ENCODE peak calls at places on chromosomes 12 and 14, in eight cellular contexts. D is WERI-Rb-1; N is left lung; O is uterus; J is neural progenitor cell; B is dorsolateral prefrontal cortex; L is CD4-positive, alpha-beta memory T cell; G is lower lobe of right lung. H is an unnamed sample.
A peak's percentile ranks its signal among the peaks of the same experiment; 100 is the strongest.

GRCh38 chr12:112967306-112967705 is 11.0 kb upstream of the OAS2 start:
- DNase-seq in D (no peak), N (no peak), O (no peak), J (no peak), B (no peak), L (no peak), G (no peak), H (no peak)

GRCh38 chr14:92323031-92323915 is at the start of gene SLC24A4:
- DNase-seq in D (peak; percentile 69), N (peak; percentile 81), O (no peak), J (peak; percentile 75), B (no peak), L (no peak), G (no peak), H (peak; percentile 22)

GRCh38 chr12:49121047-49121696 is 10.0 kb downstream of the TUBA1B start:
- DNase-seq in D (peak; percentile 68), N (no peak), O (peak; percentile 47), J (peak; percentile 71), B (peak; percentile 57), L (no peak), G (no peak), H (peak; percentile 53)

GRCh38 chr12:27515671-27516070 is 8.3 kb upstream of the PPFIBP1 start:
- DNase-seq in D (no peak), N (no peak), O (no peak), J (no peak), B (no peak), L (no peak), G (no peak), H (no peak)

GRCh38 chr12:26100966-26101744 is 23.7 kb downstream of the BHLHE41 start:
- DNase-seq in D (no peak), N (no peak), O (no peak), J (no peak), B (no peak), L (no peak), G (no peak), H (no peak)

GRCh38 chr14:62692490-62693106 is 352.7 kb downstream of the KCNH5 start:
- DNase-seq in D (no peak), N (no peak), O (no peak), J (no peak), B (no peak), L (no peak), G (no peak), H (no peak)

GRCh38 chr14:97077253-97077653 is 280.1 kb downstream of the VRK1 start:
- DNase-seq in D (no peak), N (no peak), O (peak; percentile 14), J (peak; percentile 53), B (peak; percentile 26), L (peak; percentile 26), G (peak; percentile 47), H (no peak)

GRCh38 chr14:100022772-100023451 is 42.3 kb upstream of the EVL start:
- DNase-seq in D (no peak), N (no peak), O (peak; percentile 76), J (no peak), B (no peak), L (no peak), G (no peak), H (no peak)

GRCh38 chr14:51521764-51522163 is 129.9 kb upstream of the FRMD6 start:
- DNase-seq in D (no peak), N (no peak), O (no peak), J (no peak), B (no peak), L (no peak), G (no peak), H (no peak)

GRCh38 chr12:118625050-118625675 is 248.8 kb downstream of the SUDS3 start:
- DNase-seq in D (no peak), N (no peak), O (no peak), J (no peak), B (no peak), L (no peak), G (no peak), H (no peak)

GRCh38 chr12:87518508-87518907 is 510.7 kb downstream of the C12orf50 start:
- DNase-seq in D (no peak), N (no peak), O (no peak), J (no peak), B (no peak), L (no peak), G (no peak), H (no peak)

DNA sequence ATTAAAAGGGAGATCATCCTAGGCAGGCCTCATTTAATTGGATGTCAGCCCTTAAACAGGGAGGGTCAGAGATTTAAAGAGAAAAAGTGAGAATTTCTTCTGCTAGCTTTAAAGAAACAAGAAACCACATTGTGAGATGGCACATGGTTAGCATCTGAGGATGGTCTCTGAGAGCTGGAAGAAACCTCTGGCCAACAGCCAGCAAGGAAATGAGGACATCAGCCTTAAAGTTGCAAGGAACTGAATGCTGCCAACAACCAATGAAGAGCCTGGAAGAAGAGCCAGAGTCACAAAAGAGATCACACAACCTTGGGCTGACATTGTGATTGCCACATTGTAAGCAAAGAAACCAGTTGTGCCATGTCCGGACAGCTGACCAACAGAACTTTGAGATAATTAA is 17.5 kb upstream of the FAR2 start:
- DNase-seq in D (no peak), N (no peak), O (no peak), J (no peak), B (no peak), L (no peak), G (no peak), H (no peak)
- H3K27ac ChIP-seq in D (no peak overlapping the region), N (no peak overlapping the region), O (no peak overlapping the region), J (no peak overlapping the region), B (no peak overlapping the region), L (no peak overlapping the region), G (no peak overlapping the region), H (no peak overlapping the region)

DNA sequence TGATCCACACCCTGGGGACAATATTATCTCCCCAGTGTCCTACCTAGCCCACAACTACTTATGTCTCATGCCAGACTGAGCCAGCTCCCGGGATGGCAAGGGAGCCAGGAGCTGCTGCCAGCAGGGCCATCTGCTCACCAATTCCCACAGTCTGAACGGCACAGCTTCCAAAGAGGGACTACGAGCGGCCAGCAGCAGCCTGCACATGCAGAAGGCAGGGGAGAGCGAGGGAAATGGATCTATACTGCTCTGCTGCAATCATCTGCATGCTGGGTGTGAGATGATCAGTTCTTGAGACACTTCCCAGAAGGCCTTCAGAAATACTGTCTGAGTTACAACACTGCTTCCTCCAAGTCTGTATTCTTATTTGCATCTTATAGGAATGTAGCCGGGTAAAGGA is 11.1 kb downstream of the SSH1 start:
- DNase-seq in D (no peak), N (no peak), O (no peak), J (no peak), B (peak; percentile 90), L (no peak), G (no peak), H (peak; percentile 73)
- H3K27ac ChIP-seq in D (no peak overlapping the region), N (no peak overlapping the region), O (no peak overlapping the region), J (no peak overlapping the region), B (peak overlapping the region; percentile 61), L (no peak overlapping the region), G (no peak overlapping the region), H (peak overlapping the region; percentile 52)

DNA sequence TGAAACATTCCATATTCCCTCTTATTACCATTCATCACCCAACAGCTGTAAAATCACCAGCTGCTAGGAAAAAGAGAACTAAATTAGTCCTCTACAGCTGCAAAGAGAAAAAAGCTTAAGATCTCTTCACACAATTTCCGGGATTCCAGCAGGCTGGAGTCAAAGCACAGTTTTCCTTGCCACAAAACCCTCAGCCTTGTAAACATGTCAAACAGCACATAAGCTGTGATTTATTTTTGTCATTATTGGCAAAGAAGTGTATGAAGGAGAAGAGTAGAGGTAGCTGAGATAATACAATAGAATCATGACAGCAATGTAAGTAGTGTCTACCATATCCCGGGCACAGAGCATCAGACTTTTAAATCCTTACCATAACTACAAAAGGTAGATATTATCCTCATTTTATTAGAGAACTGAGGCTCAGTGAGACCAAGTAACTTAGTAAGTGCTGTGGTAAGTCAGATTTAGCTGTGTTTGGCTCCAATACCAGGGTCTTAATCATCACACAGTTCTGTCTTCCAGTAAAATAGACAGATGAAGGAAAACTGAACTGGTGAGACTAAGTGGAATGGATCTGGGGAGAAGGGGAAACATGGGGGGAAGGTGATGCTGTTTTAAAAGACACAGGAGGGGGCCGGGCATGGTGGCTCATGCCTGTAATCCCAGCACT is 57.3 kb downstream of the NTN4 start:
- DNase-seq in D (no peak), N (no peak), O (no peak), J (no peak), B (no peak), L (no peak), G (no peak), H (no peak)
- H3K27ac ChIP-seq in D (no peak overlapping the region), N (no peak overlapping the region), O (peak overlapping the region; percentile 54), J (no peak overlapping the region), B (no peak overlapping the region), L (no peak overlapping the region), G (no peak overlapping the region), H (peak overlapping the region; percentile 2)

GRCh38 chr12:77995436-77996167 is 164.9 kb downstream of the NAV3 start:
- DNase-seq in D (no peak), N (no peak), O (no peak), J (no peak), B (no peak), L (no peak), G (no peak), H (no peak)

GRCh38 chr12:77998236-77998786 is 167.6 kb downstream of the NAV3 start:
- DNase-seq in D (no peak), N (no peak), O (no peak), J (no peak), B (no peak), L (no peak), G (no peak), H (no peak)

GRCh38 chr12:77993658-77994057 is 163.0 kb downstream of the NAV3 start:
- DNase-seq in D (no peak), N (no peak), O (no peak), J (no peak), B (no peak), L (no peak), G (no peak), H (no peak)

GRCh38 chr12:77996670-77997069 is 166.0 kb downstream of the NAV3 start:
- DNase-seq in D (peak; percentile 7), N (no peak), O (no peak), J (no peak), B (no peak), L (no peak), G (no peak), H (no peak)

DNA sequence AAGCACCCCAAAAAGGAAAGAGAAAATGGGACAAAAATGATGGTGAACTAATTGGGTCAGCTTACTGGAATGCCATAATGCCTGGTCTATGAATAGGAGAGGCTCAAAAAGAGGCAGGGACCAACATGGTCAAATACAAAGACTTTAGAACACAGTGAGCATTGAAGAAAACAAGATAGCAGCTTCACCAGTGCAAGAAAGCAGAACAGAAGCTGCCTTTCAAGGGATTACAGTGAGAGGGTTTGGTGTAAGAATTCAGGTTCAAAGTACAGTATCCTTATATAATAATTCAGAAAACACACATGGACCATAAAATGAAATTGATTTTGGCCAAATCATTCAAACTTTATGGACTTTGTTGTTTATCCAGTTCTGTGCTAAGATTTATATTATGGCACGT is 162.1 kb downstream of the NAV3 start:
- DNase-seq in D (no peak), N (no peak), O (no peak), J (no peak), B (no peak), L (no peak), G (no peak), H (no peak)
- H3K27ac ChIP-seq in D (no peak overlapping the region), N (no peak overlapping the region), O (no peak overlapping the region), J (no peak overlapping the region), B (no peak overlapping the region), L (no peak overlapping the region), G (no peak overlapping the region), H (peak overlapping the region; percentile 31)

GRCh38 chr12:111905502-111905901 is 63.5 kb downstream of the MAPKAPK5 start:
- DNase-seq in D (no peak), N (no peak), O (no peak), J (no peak), B (no peak), L (no peak), G (no peak), H (no peak)
- H3K27ac ChIP-seq in D (no peak overlapping the region), N (no peak overlapping the region), O (no peak overlapping the region), J (no peak overlapping the region), B (no peak overlapping the region), L (no peak overlapping the region), G (no peak overlapping the region), H (no peak overlapping the region)

H was measured in caudate nucleus.